ENCODE peak calls at places on chromosomes 16 and 17, in four cellular contexts. V is HCT116, I is K562, Y is T47D. A is an unnamed sample.

GRCh38 chr16:77974883-77975282 is 47.5 kb upstream of the CLEC3A start:
- DNase-seq in Y (no peak), V (no peak), I (no peak), A (no peak)

GRCh38 chr16:68984467-68984866 is 121.0 kb upstream of the HAS3 start:
- DNase-seq in Y (no peak), I (no peak), V (no peak), A (no peak)

GRCh38 chr16:89366561-89367537 is 123.5 kb downstream of the ANKRD11 start:
- DNase-seq in I (no peak), V (no peak), Y (no peak), A (peak; percentile 23)

GRCh38 chr17:61217878-61218437 is 181.7 kb upstream of the TBX2 start:
- DNase-seq in Y (no peak), I (no peak), V (no peak), A (no peak)

GRCh38 chr17:15444805-15445204 is 22.6 kb downstream of the CDRT4 start:
- DNase-seq in Y (no peak), V (no peak), I (peak; percentile 46), A (peak; percentile 37)

GRCh38 chr17:68089881-68090280 is 54.3 kb downstream of the KPNA2 start:
- DNase-seq in Y (no peak), I (peak; percentile 66), V (peak; percentile 72), A (no peak)

GRCh38 chr17:51926448-51926847 is 232.1 kb downstream of the CA10 start:
- DNase-seq in I (no peak), V (no peak), Y (no peak), A (no peak)

GRCh38 chr16:82641336-82641984 is 14.7 kb downstream of the CDH13 start:
- DNase-seq in I (no peak), Y (no peak), V (no peak), A (no peak)

GRCh38 chr17:66636111-66636510 is 198.8 kb upstream of the CACNG5 start:
- DNase-seq in Y (no peak), V (no peak), I (no peak), A (no peak)

GRCh38 chr16:67415872-67416793 is at the start of gene ZDHHC1:
- DNase-seq in I (no peak), Y (peak; percentile 73), V (no peak), A (peak; percentile 96)

GRCh38 chr16:84009282-84009681 is 33.3 kb downstream of the SLC38A8 start:
- DNase-seq in V (no peak), I (no peak), Y (no peak), A (no peak)

GRCh38 chr17:66275651-66276050 is 26.8 kb upstream of the PRKCA start:
- DNase-seq in I (peak; percentile 50), V (peak; percentile 97), Y (no peak), A (no peak)

GRCh38 chr17:39737331-39737760 is 392 bp upstream of the GRB7 start:
- DNase-seq in V (no peak), Y (no peak), I (no peak), A (peak; percentile 9)

GRCh38 chr17:14373587-14374259 is 72.8 kb downstream of the HS3ST3B1 start:
- DNase-seq in V (no peak), Y (no peak), I (no peak), A (no peak)

GRCh38 chr17:62611767-62612166 is 15.7 kb upstream of the MRC2 start:
- DNase-seq in I (no peak), V (no peak), Y (no peak), A (no peak)
- TF ChIP-seq JUND in I (no peak), V (no peak), Y (no peak), A (no peak)

GRCh38 chr17:45149669-45150603 is 1.7 kb downstream of the HEXIM1 start:
- DNase-seq in V (no peak), I (peak; percentile 72), Y (no peak), A (peak; percentile 44)
- TF ChIP-seq JUND in V (no peak), I (no peak), Y (peak; percentile 63), A (no peak)

GRCh38 chr17:81075307-81075706 is 40.4 kb downstream of the BAIAP2 start:
- DNase-seq in Y (no peak), I (no peak), V (no peak), A (no peak)
- TF ChIP-seq JUND in Y (no peak), I (no peak), V (no peak), A (no peak)

DNA sequence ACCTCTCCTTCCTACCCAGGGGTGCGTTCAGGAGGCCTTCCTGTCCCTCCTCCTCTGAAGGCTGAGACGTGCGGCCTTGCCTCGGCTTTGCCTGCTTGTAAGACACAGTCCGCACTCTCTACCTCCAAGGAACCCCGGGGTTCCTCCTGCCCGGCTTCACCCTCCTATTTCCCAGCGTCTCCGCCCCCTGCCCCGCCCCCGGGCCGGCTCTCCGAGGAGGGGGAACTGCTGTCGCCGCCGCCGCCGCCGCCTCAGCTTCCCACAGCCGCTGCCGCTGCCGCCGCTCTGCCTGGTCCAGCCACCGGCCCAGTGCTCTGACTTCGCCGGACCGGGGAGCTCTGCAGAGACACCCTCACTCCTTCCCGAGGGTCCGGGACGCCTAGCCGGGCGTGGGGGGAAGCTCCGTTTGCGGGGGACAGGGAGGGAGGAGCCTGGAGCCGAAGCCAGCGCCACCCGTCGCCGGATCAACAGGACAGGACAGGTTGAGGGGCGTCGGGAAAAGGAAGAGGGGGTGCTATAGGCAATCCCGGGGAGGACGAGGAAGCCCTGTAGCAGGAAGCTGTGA is 1.2 kb upstream of the FGF11 start:
- DNase-seq in V (no peak), I (peak; percentile 74), Y (no peak), A (no peak)
- TF ChIP-seq JUND in V (no peak), I (no peak), Y (no peak), A (no peak)

GRCh38 chr17:57929392-57929791 is 25.8 kb downstream of the CUEDC1 start:
- DNase-seq in I (no peak), V (no peak), Y (no peak), A (no peak)
- TF ChIP-seq JUND in I (no peak), V (no peak), Y (no peak), A (no peak)

DNA sequence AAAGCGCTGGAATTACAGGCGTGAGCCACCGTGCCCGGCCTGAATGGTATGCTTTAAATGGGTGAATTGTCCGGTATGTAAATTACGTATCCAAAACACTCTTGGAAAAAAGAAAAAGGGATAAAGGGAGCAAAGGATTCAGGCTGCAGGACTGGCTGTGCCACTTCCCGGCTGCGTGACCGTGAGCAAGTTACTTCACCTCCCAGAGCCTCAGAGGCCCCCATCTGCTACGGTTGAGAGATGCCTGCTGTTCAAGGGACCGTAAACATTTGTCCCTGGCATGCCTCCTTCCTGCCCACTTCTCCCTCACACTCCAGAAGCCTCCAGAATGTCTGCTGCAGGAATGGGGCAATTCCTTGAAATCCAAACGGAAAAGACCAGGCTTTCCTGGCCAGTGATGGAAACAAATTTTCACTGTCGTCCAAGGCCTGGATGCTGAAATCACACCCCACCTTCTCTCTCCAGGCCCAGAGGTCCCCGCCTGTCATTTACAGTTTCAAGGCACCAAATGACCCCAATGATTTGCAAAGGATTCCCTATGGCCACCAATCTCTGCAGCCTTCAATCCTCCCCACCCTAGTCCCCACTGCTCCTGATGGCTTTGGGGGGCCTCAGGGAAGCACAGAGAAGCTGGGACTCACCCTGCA is 22.9 kb upstream of the LITAF start:
- DNase-seq in I (no peak), Y (no peak), V (no peak), A (no peak)
- TF ChIP-seq JUND in I (no peak), Y (no peak), V (no peak), A (no peak)

GRCh38 chr16:74667215-74667765 is 613 bp upstream of the RFWD3 start:
- DNase-seq in Y (no peak), I (peak; percentile 70), V (no peak), A (peak; percentile 24)
- TF ChIP-seq JUND in Y (no peak), I (no peak), V (no peak), A (no peak)

GRCh38 chr17:45841883-45842525 is 2.7 kb upstream of the SPPL2C start:
- DNase-seq in Y (no peak), I (no peak), V (no peak), A (no peak)
- TF ChIP-seq JUND in Y (no peak), I (no peak), V (no peak), A (no peak)

DNA sequence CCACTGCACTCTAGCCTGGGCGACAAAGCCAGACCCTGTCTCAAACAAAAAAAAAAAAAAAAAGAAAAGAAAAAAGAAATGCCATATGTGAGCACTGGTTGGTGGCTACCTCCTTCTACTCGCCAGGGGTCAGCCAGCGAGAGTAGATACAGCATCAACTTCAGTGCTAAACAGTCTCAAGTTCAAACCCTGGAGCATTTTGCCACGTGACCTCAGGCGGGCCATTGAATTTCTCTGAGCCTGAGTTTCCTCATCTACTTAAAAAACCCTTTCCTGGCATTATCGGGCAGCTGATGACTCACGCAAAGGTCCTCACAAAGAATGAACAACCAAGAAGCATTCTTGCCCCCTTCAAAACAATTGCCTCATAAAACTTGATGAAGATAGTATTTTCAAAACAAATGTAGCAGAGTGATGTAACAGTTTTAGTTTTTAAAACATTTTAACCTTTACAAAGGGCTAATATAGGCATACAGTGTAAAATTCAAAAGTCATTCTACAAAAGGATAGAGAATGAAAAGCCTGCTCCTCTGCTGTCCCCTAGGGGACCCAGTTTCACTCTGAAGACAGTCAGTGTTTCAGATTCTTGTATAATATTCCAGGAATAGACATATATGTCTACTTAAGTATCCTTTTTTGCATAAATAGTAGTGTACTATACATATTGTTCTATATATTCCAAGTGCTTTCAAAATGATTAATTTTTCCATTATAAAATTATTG is 28.4 kb downstream of the DNAH2 start:
- DNase-seq in V (peak; percentile 73), I (peak; percentile 33), Y (no peak), A (no peak)
- TF ChIP-seq JUND in V (peak; percentile 54), I (peak; percentile 74), Y (no peak), A (peak; percentile 82)

GRCh38 chr17:17965152-17965721 is 7.0 kb downstream of the TOM1L2 start:
- DNase-seq in I (no peak), V (no peak), Y (no peak), A (no peak)

GRCh38 chr17:17966399-17966798 is 5.8 kb downstream of the TOM1L2 start:
- DNase-seq in I (no peak), Y (no peak), V (no peak), A (no peak)

GRCh38 chr17:17963066-17963465 is 9.1 kb downstream of the TOM1L2 start:
- DNase-seq in I (no peak), V (no peak), Y (no peak), A (no peak)

GRCh38 chr17:17964710-17965109 is 7.5 kb downstream of the TOM1L2 start:
- DNase-seq in I (peak; percentile 12), V (no peak), Y (no peak), A (no peak)

DNA sequence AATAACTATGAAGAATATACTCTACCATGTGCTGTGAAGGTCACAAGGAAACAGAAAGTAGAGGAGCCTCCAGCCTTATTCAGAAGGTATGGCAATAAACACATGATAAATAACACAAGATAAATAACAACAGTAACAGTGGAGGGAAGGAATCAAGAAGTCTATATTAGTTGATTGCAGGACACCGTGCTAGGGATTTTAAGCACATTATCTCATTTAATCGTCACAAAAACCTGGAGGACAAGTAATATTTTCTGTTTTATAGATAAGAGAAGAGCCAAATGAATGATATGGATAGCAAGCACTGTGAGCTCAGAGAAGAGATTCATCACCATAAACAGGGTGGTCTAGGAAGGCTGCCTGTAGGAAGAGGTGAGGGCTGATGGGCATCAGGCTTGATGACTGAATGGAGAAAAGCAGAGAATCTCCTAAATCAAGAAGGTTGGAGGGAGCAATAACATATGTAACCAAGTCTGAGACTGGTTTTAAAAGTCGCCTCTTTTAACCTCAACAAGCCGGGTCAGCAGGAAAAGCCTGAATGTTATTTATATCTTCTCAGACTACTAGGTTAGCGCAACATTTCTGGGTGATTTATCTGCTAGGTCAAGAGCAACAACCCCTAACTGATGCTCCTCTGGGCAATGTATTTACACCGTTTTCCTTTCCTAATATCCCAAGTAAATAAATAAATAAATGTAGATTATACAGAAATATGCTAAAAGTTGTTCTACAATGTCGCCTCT is 8.3 kb downstream of the TOM1L2 start:
- DNase-seq in V (no peak), Y (no peak), I (no peak), A (no peak)
- TF ChIP-seq JUND in V (no peak), Y (no peak), I (no peak), A (no peak)

A was measured in SK-N-SH.